ENCODE peak calls at places on chromosomes 16 and 17, in ten cellular contexts. R is adrenal gland, J is heart left ventricle, N is transverse colon, A is body of pancreas, X is IMR-90, S is ovary, W is esophagus squamous epithelium, L is Peyer's patch, I is testis. Z is an unnamed sample.

GRCh38 chr17:2708585-2709172 is 2.9 kb downstream of the CLUH start:
- DNase-seq in I (no peak), N (no peak), W (no peak), R (no peak), J (no peak), L (no peak), X (no peak), A (no peak), S (peak; percentile 45), Z (no peak)

GRCh38 chr16:74936902-74937560 is 47.9 kb downstream of the WDR59 start:
- DNase-seq in R (no peak), X (peak; percentile 95), A (peak; percentile 28), S (no peak), N (no peak), I (no peak), W (no peak), J (no peak), L (no peak), Z (no peak)

GRCh38 chr16:69325784-69326171 is 4.6 kb downstream of the PDF start:
- DNase-seq in J (no peak), S (no peak), R (peak; percentile 47), N (no peak), W (no peak), L (no peak), I (peak; percentile 11), A (no peak), X (no peak), Z (no peak)

GRCh38 chr17:67400193-67400592 is 23.1 kb downstream of the PITPNC1 start:
- DNase-seq in W (no peak), R (peak; percentile 10), I (no peak), N (no peak), J (no peak), A (no peak), X (peak; percentile 12), S (no peak), L (no peak), Z (no peak)

GRCh38 chr17:82960419-82961271 is 118.8 kb upstream of the METRNL start:
- DNase-seq in J (no peak), W (no peak), R (no peak), I (peak; percentile 12), X (no peak), N (no peak), A (no peak), S (peak; percentile 27), L (peak; percentile 14), Z (peak; percentile 24)

GRCh38 chr16:68022728-68023537 is at the start of the genes DDX28 and DUS2:
- DNase-seq in J (peak; percentile 96), A (peak; percentile 93), X (peak; percentile 91), L (peak; percentile 87), R (peak; percentile 98), W (peak; percentile 62), I (peak; percentile 96), S (peak; percentile 91), N (peak; percentile 95), Z (peak; percentile 95)

GRCh38 chr17:8892338-8892690 is 24.8 kb upstream of the PIK3R6 start:
- DNase-seq in S (no peak), X (no peak), W (no peak), J (no peak), N (no peak), A (no peak), L (no peak), R (no peak), I (no peak), Z (no peak)

GRCh38 chr17:78959803-78960202 is 19.9 kb downstream of the LGALS3BP start:
- DNase-seq in N (no peak), A (no peak), R (no peak), S (no peak), L (no peak), W (no peak), X (no peak), I (no peak), J (no peak), Z (no peak)

GRCh38 chr16:31833047-31833446 is 40.6 kb upstream of the ZNF267 start:
- DNase-seq in L (no peak), S (no peak), X (no peak), W (no peak), J (no peak), I (no peak), R (no peak), A (no peak), N (no peak), Z (no peak)

GRCh38 chr16:79170565-79171242 is 429.8 kb downstream of the MAF start:
- DNase-seq in W (no peak), R (no peak), X (no peak), J (no peak), A (peak; percentile 47), N (no peak), I (peak; percentile 37), L (no peak), S (no peak), Z (no peak)

GRCh38 chr17:538096-538973 is 176.3 kb downstream of the VPS53 start:
- DNase-seq in N (no peak), J (no peak), R (no peak), L (no peak), S (no peak), W (no peak), X (peak; percentile 67), I (no peak), A (no peak), Z (no peak)

GRCh38 chr17:50381260-50381815 is 8.3 kb downstream of the EME1 start:
- DNase-seq in N (no peak), R (no peak), W (no peak), J (no peak), L (no peak), A (no peak), X (no peak), I (no peak), S (no peak), Z (no peak)

GRCh38 chr17:50381920-50382319 is 8.9 kb downstream of the EME1 start:
- DNase-seq in N (no peak), S (no peak), I (no peak), R (no peak), W (no peak), L (no peak), X (no peak), A (no peak), J (no peak), Z (no peak)

GRCh38 chr17:50379733-50380132 is 6.7 kb downstream of the EME1 start:
- DNase-seq in W (no peak), R (no peak), J (no peak), A (no peak), I (no peak), S (no peak), L (no peak), N (no peak), X (no peak), Z (no peak)

GRCh38 chr17:50382931-50383330 is 9.9 kb downstream of the EME1 start:
- DNase-seq in L (no peak), X (no peak), A (no peak), R (no peak), J (no peak), W (no peak), N (no peak), S (no peak), I (no peak), Z (no peak)

GRCh38 chr17:50380369-50381259 is 7.6 kb downstream of the EME1 start:
- DNase-seq in N (no peak), W (no peak), X (no peak), S (no peak), A (no peak), R (no peak), I (no peak), L (no peak), J (no peak), Z (no peak)
- TF ChIP-seq POLR2A in N (no peak), W (no peak), X (peak; percentile 41), S (no peak), A (peak; percentile 23), R (no peak), I (no peak), L (no peak), J (no peak), Z (no peak)

DNA sequence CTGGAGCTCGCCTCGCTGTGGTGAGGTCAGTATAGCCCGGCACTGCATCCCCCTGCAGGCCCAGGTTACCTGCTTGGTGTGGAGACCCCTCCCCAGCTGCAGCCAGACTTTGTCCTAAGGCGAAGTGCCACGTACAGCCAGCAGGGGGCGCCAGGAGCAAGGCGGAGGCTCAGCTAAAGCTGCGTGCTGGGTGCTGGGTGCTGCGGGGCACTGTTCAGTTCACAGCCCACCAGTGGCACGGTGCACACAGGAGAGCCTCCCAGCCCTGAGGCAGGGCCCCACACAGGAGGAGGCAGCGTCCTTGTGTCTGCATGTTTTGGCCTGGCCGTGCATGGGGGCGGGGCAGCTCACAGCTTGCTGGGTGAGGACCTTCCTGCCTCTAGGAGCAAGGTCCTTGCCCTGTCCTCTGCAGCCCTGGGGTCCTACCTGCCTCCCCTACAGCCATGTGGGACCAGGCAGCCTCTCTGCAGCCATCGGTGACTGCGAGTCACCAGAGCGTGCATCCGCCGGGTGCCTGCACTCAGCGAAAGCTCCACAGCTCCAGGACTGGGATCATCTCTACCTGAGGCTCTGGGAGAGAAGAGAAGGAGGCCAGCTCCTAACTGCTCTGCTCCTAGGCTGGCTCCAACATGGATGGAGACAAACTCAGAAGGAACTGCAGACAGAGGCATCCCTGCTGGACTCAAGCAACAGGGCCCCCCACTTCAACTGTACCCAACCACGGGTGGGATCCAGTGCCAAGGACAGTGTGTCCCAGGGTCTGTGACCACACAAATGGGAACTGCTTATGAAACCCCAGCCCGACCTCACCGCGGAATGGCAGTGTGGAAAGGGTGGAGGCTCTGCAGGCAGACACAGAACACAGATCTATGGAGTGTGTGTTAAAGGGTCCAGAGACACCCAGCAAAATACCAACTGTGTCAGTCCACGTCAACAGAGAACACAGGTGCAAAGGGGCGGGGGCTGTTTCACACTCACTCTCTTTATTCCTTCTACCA is 19.0 kb downstream of the SLC7A5 start:
- DNase-seq in N (peak; percentile 72), J (peak; percentile 84), X (peak; percentile 31), I (peak; percentile 73), S (peak; percentile 61), R (peak; percentile 75), A (peak; percentile 70), W (no peak), L (peak; percentile 65), Z (peak; percentile 78)
- H3K4me1 ChIP-seq in N (peaks cover 30% of the 10 kb centered on the region), J (peaks cover 18% of the 10 kb centered on the region), X (peaks cover 15% of the 10 kb centered on the region), I (peaks cover 91% of the 10 kb centered on the region), S (peaks cover 2% of the 10 kb centered on the region), R (peaks cover 9% of the 10 kb centered on the region), A (peaks cover 61% of the 10 kb centered on the region), W (peaks cover 82% of the 10 kb centered on the region), L (peaks cover 8% of the 10 kb centered on the region), Z (peaks cover 82% of the 10 kb centered on the region)

GRCh38 chr17:11094377-11094776 is 146.6 kb upstream of the SHISA6 start:
- DNase-seq in I (no peak), L (no peak), R (no peak), X (no peak), S (no peak), J (no peak), A (no peak), N (no peak), W (no peak), Z (no peak)
- H3K27me3 ChIP-seq in I (no peaks in the 10 kb centered on the region), L (no peaks in the 10 kb centered on the region), R (no peaks in the 10 kb centered on the region), X (no peaks in the 10 kb centered on the region), S (no peaks in the 10 kb centered on the region), J (peaks cover 6% of the 10 kb centered on the region), A (no peaks in the 10 kb centered on the region), N (no peaks in the 10 kb centered on the region), W (no peaks in the 10 kb centered on the region), Z (peaks cover 4% of the 10 kb centered on the region)

DNA sequence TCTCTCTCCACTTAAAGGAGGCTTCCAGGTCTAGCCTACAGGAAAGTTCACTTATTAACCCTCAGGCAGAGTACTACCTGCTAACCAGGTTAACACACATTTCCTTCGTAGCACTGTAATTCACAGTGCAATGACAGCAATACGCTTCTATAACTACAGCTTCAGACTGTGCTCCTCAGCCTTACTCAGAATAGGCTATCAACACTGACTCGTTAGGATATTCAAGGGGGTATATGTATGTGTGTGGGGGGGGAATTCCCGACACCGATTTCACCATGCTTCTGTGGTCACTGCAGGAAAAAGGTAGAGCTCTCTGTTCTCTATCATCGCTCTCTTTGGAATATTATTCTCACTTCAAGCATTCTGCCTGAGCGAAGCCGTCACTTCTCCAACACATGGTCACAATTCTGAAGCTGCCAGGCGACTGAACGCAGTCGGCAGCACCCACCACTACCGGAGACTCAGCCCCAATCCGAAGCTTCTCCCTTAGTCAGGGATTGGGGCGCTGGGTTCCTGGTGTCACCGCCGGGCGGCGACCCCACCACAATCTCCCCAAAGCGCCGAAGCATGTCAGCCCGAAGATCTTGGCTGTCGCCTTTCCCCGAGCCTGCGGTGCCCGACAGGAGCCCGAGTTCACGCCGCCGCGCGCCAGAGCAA is 599 bp downstream of the GGA3 start:
- DNase-seq in L (no peak), A (no peak), X (peak; percentile 24), J (no peak), I (no peak), W (no peak), N (no peak), S (no peak), R (no peak), Z (no peak)
- TF ChIP-seq POLR2A in L (no peak), A (no peak), X (no peak), J (no peak), I (no peak), W (no peak), N (no peak), S (no peak), R (no peak), Z (no peak)

Z was measured in stomach.